ENCODE peak calls at places on chromosomes 5 and 9, in five cellular contexts. I is GM23248, L is GM12878, N is GM23338, R is H9. K is an unnamed sample. For H4K20me1, the result is how much of the 10 kb centered on the place peaks cover.

GRCh38 chr9:70485273-70485858 is 70.9 kb upstream of the KLF9 start:
- DNase-seq in L (no peak), R (no peak), I (peak), N (no peak), K (no peak)

GRCh38 chr5:174084691-174085154 is 39.2 kb downstream of the NSG2 start:
- DNase-seq in L (no peak), R (no peak), I (no peak), N (no peak), K (no peak)

GRCh38 chr5:150120617-150121447 is 34.5 kb upstream of the CSF1R start:
- DNase-seq in I (no peak), L (no peak), N (no peak), R (peak), K (peak)

GRCh38 chr5:74242516-74242915 is 398.0 kb downstream of the ENC1 start:
- DNase-seq in L (no peak), I (no peak), N (no peak), R (no peak), K (no peak)

GRCh38 chr5:72841756-72842535 is 25.5 kb downstream of the TNPO1 start:
- DNase-seq in I (peak), N (no peak), L (no peak), R (no peak), K (peak)

GRCh38 chr5:143374496-143375217 is 28.8 kb downstream of the NR3C1 start:
- DNase-seq in N (no peak), R (no peak), I (peak), L (no peak), K (no peak)

GRCh38 chr9:131743501-131743900 is 3.6 kb upstream of the RAPGEF1 start:
- DNase-seq in R (no peak), L (no peak), N (no peak), I (peak), K (no peak)

GRCh38 chr5:54301215-54301614 is 9.2 kb downstream of the ARL15 start:
- DNase-seq in N (no peak), R (no peak), L (no peak), I (peak), K (no peak)

GRCh38 chr5:68445257-68446069 is 229.9 kb downstream of the PIK3R1 start:
- DNase-seq in R (no peak), N (no peak), I (no peak), L (no peak), K (no peak)

GRCh38 chr9:129932303-129933151 is 97.3 kb downstream of the USP20 start:
- DNase-seq in L (peak), N (peak), I (peak), R (no peak), K (no peak)

GRCh38 chr9:613771-614347 is 227.6 kb upstream of the DMRT1 start:
- DNase-seq in I (peak), R (peak), L (peak), N (peak), K (peak)

GRCh38 chr5:10595678-10596309 is 31.9 kb downstream of the ANKRD33B start:
- DNase-seq in N (no peak), L (no peak), I (peak), R (no peak), K (peak)

GRCh38 chr5:141632650-141633049 is 4.0 kb downstream of the HDAC3 start:
- DNase-seq in L (no peak), R (no peak), I (no peak), N (no peak), K (no peak)

GRCh38 chr5:151628112-151628823 is 37.1 kb upstream of the FAT2 start:
- DNase-seq in L (no peak), N (no peak), R (no peak), I (peak), K (peak)

GRCh38 chr5:91109634-91110033 is 273.5 kb downstream of the ARRDC3 start:
- DNase-seq in R (no peak), L (no peak), N (no peak), I (peak), K (no peak)

GRCh38 chr5:122755740-122756139 is 19.1 kb upstream of the SNX2 start:
- DNase-seq in L (no peak), R (no peak), N (no peak), I (peak), K (no peak)

GRCh38 chr9:81411961-81412360 is 277.4 kb downstream of the TLE1 start:
- DNase-seq in R (no peak), I (peak), L (no peak), N (no peak), K (no peak)

GRCh38 chr5:72552041-72552557 is 44.9 kb upstream of the ZNF366 start:
- DNase-seq in R (no peak), N (no peak), L (no peak), I (peak), K (peak)

GRCh38 chr5:179606071-179606909 is 17.2 kb downstream of the HNRNPH1 start:
- DNase-seq in L (no peak), I (no peak), R (no peak), N (no peak), K (peak)

GRCh38 chr5:144284931-144285330 is 114.3 kb downstream of the KCTD16 start:
- DNase-seq in R (no peak), I (peak), N (no peak), L (no peak), K (peak)

GRCh38 chr5:126984632-126985031 is 45.7 kb downstream of the MARCHF3 start:
- DNase-seq in L (no peak), R (no peak), I (peak), N (no peak), K (no peak)

GRCh38 chr5:113081881-113082546 is 105.4 kb downstream of the DCP2 start:
- DNase-seq in R (no peak), N (no peak), I (peak), L (no peak), K (peak)

GRCh38 chr5:118144540-118144939 is 843.8 kb downstream of the DTWD2 start:
- DNase-seq in L (no peak), I (no peak), N (no peak), R (no peak), K (no peak)

GRCh38 chr5:157571357-157571827 is 4.2 kb downstream of the ADAM19 start:
- DNase-seq in L (peak), R (no peak), I (peak), N (peak), K (peak)

GRCh38 chr5:113128082-113128481 is 151.5 kb downstream of the DCP2 start:
- DNase-seq in I (no peak), R (no peak), N (no peak), L (no peak), K (no peak)

GRCh38 chr5:177423671-177424070 is 2.8 kb upstream of the GRK6 start:
- DNase-seq in I (no peak), L (no peak), R (no peak), N (no peak), K (no peak)

GRCh38 chr5:179553875-179554274 is 3.5 kb downstream of the RUFY1 start:
- DNase-seq in R (peak), I (peak), N (no peak), L (no peak), K (peak)

GRCh38 chr5:138665261-138665660 is 88.0 kb upstream of the CTNNA1 start:
- DNase-seq in N (no peak), I (no peak), R (no peak), L (no peak), K (no peak)

GRCh38 chr9:122642226-122642625 is 15.2 kb downstream of the OR1B1 start:
- DNase-seq in I (peak), N (no peak), L (no peak), R (no peak), K (no peak)

GRCh38 chr5:61409568-61409967 is 77.5 kb downstream of the ZSWIM6 start:
- DNase-seq in L (no peak), N (no peak), I (peak), R (no peak), K (peak)

GRCh38 chr9:95857122-95857521 is 18.4 kb upstream of the ERCC6L2 start:
- DNase-seq in N (peak), I (peak), R (no peak), L (no peak), K (no peak)

GRCh38 chr9:95852059-95853032 is 23.1 kb upstream of the ERCC6L2 start:
- DNase-seq in I (peak), N (no peak), R (no peak), L (peak), K (peak)

GRCh38 chr9:95848764-95849163 is 26.7 kb upstream of the ERCC6L2 start:
- DNase-seq in I (no peak), R (no peak), L (no peak), N (no peak), K (peak)

GRCh38 chr9:95857896-95858295 is 17.6 kb upstream of the ERCC6L2 start:
- DNase-seq in L (peak), R (no peak), N (no peak), I (no peak), K (no peak)

DNA sequence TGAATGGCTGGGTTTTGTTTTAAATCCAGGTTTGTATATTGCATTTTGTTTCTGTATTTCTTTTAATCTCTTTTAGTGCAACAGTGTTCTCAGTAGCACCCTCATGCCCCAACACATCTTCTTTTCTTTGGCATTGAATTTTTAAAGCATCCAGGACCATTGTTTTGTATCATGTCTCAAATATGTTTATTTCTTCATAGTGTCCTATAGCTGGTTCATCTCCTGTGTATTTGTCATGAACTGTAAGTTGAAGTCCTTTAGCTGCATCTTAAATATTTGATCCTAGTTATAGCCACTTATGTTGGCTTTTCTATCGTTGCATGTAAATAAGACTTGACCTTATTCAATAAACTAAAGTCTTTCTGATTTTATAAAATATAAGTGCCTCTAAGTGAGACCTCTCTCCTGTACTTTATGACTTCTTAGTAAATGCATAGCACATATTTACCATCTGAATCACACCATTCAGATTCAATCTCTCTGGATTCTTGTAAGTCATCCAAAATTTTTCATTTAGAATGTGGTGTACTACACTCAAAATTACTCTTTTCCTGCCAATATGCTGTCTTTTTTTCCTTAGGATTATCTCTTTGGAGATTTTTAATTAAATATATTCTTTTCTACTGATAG is 21.0 kb upstream of the ERCC6L2 start:
- DNase-seq in L (no peak), R (no peak), I (peak), N (no peak), K (peak)
- H3K4me2 ChIP-seq in L (no peak), R (no peak), I (peak), N (no peak), K (peak)

DNA sequence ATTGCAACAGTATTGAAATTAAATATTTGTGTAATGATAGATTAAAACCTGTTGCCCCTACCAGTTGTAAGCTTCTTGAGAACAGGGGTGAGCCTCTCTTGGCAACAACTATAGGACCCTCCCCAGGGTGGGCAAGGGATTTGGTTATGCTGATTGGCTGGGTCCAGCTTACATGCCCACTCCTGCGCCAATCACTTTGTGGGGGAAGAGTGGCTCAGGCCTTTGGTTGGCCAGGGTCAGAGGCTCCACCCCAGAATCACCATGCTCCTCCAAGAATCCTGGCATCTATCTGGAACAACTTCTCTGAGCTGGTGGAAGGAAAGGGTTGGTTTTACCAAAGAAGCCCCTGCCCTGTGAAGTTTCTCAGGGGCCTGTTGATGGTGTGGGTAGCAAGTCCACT is 8.6 kb upstream of the PITX1 start:
- DNase-seq in N (peak), I (no peak), L (no peak), R (no peak), K (no peak)
- H4K20me1 ChIP-seq in N (under half), I (under half), L (under half), R (under half), K (under half)

GRCh38 chr9:76758476-76758875 is 5.8 kb upstream of the PCA3 start:
- DNase-seq in I (peak), R (no peak), L (no peak), N (no peak), K (peak)

GRCh38 chr9:76756273-76756650 is 8.0 kb upstream of the PCA3 start:
- DNase-seq in N (peak), L (no peak), I (peak), R (peak), K (no peak)

GRCh38 chr9:76757274-76757673 is 7.0 kb upstream of the PCA3 start:
- DNase-seq in L (no peak), R (no peak), I (no peak), N (no peak), K (no peak)

GRCh38 chr9:76761448-76761847 is 2.8 kb upstream of the PCA3 start:
- DNase-seq in L (no peak), R (no peak), I (peak), N (peak), K (no peak)

DNA sequence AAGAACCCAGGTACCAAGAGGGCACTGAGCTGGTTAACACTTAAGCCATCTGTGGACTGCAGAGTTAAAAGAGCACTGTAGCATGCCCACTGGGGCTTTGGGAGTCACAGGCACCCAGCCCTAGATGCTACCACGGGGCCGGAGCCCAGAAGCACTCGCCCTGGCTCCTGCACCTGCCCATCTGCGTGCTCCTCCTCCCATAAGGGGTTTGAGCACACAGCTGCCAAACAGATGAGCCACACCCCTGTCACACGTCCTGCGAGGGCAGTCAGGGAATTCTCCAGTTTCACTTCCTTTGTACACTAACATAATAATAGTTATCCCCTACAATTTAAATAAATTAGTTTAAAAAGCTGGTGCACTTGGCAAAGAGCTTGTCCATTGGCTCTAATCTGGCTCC is 4.5 kb upstream of the PCA3 start:
- DNase-seq in R (no peak), L (no peak), N (no peak), I (no peak), K (no peak)
- H3K4me2 ChIP-seq in R (no peak), L (no peak), N (no peak), I (no peak), K (no peak)

GRCh38 chr5:21613971-21614488 is 1239.1 kb downstream of the CDH12 start:
- DNase-seq in I (no peak), L (no peak), R (peak), N (peak), K (no peak)

DNA sequence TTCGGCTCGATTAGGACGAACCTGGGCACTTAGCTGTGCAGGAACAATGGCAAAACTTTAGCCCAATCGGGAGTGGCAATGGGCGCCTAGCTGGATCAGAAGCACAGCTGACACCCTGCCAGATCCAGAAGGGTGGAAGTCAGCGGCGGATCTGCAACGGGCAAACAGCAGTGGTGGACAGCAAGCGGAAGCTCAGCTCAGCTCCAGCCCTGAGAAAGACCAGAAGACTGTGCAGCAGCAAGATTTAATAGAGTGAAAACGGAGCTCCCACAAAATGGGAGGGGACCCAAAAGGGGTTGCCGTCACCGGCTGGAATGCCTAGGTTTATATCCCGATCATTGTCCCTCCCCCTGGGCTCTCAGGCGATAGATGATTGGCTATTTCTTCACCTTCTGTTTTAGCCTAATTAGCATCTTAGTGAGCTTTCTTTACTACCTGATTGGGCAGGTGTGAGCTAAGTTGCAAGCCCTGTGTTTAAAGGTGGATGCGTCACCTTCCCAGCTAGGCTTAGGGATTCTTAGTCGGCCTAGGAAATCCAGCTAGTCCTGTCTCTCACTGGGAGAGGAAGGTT is 1237.9 kb downstream of the CDH12 start:
- DNase-seq in L (no peak), R (peak), I (no peak), N (peak), K (no peak)
- H4K20me1 ChIP-seq in L (under half), R (under half), I (under half), N (under half), K (under half)

GRCh38 chr9:97740848-97741821 is 44.0 kb upstream of the XPA start:
- DNase-seq in N (peak), R (peak), I (peak), L (no peak), K (peak)
- H3K4me2 ChIP-seq in N (peak), R (peak), I (peak), L (peak), K (peak)

GRCh38 chr9:137725598-137725997 is 106.8 kb downstream of the EHMT1 start:
- DNase-seq in N (no peak), R (no peak), L (no peak), I (no peak), K (peak)
- H4K20me1 ChIP-seq in N (under half), R (under half), L (under half), I (under half), K (under half)

DNA sequence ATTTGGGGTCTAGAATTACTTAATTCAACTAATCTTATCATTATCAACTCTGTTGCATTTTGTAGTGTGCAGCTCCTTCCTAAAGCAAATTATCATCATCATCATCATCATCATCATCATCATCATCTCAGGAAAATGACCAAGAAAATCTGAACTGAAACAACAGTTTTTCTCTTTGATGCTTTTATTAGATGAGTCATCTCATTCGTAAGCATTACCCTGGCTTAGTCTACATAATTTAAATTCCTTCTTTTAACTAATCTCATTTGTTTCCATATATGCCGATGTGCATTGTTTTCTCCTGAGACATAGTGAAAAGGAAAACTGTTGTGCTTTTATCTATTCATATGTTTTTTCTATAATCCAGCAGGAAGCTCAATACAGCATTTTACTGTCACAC is 173.0 kb upstream of the PDE4D start:
- DNase-seq in L (no peak), I (peak), R (no peak), N (no peak), K (no peak)
- H3K4me2 ChIP-seq in L (no peak), I (no peak), R (no peak), N (no peak), K (no peak)

GRCh38 chr5:36896476-36896875 is 19.9 kb downstream of the NIPBL start:
- DNase-seq in I (no peak), L (no peak), R (no peak), N (no peak), K (no peak)
- H4K20me1 ChIP-seq in I (half or more), L (under half), R (under half), N (under half), K (half or more)